ENCODE peak calls at places on chromosomes 16 and 17, in ten cellular contexts. One of them, this sample, is unnamed.

GRCh38 chr16:30585022-30585399 is 486 bp downstream of the ZNF785 start:
- DNase-seq in neural progenitor cell: peak; percentile 37
- DNase-seq in heart right ventricle: no peak
- DNase-seq in uterus: no peak
- DNase-seq in esophagus squamous epithelium: no peak
- DNase-seq in thoracic aorta: no peak
- DNase-seq in A549: no peak
- DNase-seq in fibroblast of pulmonary artery: peak; percentile 26
- DNase-seq in astrocyte: no peak
- DNase-seq in endothelial cell of umbilical vein: no peak
- DNase-seq in this sample: no peak

GRCh38 chr16:74627506-74628220 is 20.7 kb upstream of the GLG1 start:
- DNase-seq in neural progenitor cell: no peak
- DNase-seq in heart right ventricle: no peak
- DNase-seq in uterus: peak; percentile 35
- DNase-seq in esophagus squamous epithelium: no peak
- DNase-seq in thoracic aorta: no peak
- DNase-seq in A549: no peak
- DNase-seq in fibroblast of pulmonary artery: peak; percentile 14
- DNase-seq in astrocyte: peak; percentile 20
- DNase-seq in endothelial cell of umbilical vein: no peak
- DNase-seq in this sample: no peak

GRCh38 chr16:49488740-49489525 is 115.3 kb downstream of the C16orf78 start:
- DNase-seq in neural progenitor cell: no peak
- DNase-seq in heart right ventricle: no peak
- DNase-seq in uterus: no peak
- DNase-seq in esophagus squamous epithelium: no peak
- DNase-seq in thoracic aorta: no peak
- DNase-seq in A549: no peak
- DNase-seq in fibroblast of pulmonary artery: no peak
- DNase-seq in astrocyte: no peak
- DNase-seq in endothelial cell of umbilical vein: no peak
- DNase-seq in this sample: no peak

GRCh38 chr17:82449883-82450356 is 632 bp downstream of the CYBC1 start:
- DNase-seq in neural progenitor cell: no peak
- DNase-seq in heart right ventricle: peak; percentile 21
- DNase-seq in uterus: no peak
- DNase-seq in esophagus squamous epithelium: no peak
- DNase-seq in thoracic aorta: no peak
- DNase-seq in A549: no peak
- DNase-seq in fibroblast of pulmonary artery: no peak
- DNase-seq in astrocyte: no peak
- DNase-seq in endothelial cell of umbilical vein: no peak
- DNase-seq in this sample: no peak

GRCh38 chr17:32523827-32524552 is 37.2 kb downstream of the CDK5R1 start:
- DNase-seq in neural progenitor cell: no peak
- DNase-seq in heart right ventricle: no peak
- DNase-seq in uterus: no peak
- DNase-seq in esophagus squamous epithelium: no peak
- DNase-seq in thoracic aorta: no peak
- DNase-seq in A549: no peak
- DNase-seq in fibroblast of pulmonary artery: no peak
- DNase-seq in astrocyte: no peak
- DNase-seq in endothelial cell of umbilical vein: no peak
- DNase-seq in this sample: no peak

GRCh38 chr17:4679652-4680051 is 24.3 kb downstream of the PELP1 start:
- DNase-seq in neural progenitor cell: no peak
- DNase-seq in heart right ventricle: no peak
- DNase-seq in uterus: no peak
- DNase-seq in esophagus squamous epithelium: no peak
- DNase-seq in thoracic aorta: no peak
- DNase-seq in A549: peak; percentile 68
- DNase-seq in fibroblast of pulmonary artery: peak; percentile 45
- DNase-seq in astrocyte: peak; percentile 60
- DNase-seq in endothelial cell of umbilical vein: peak; percentile 42
- DNase-seq in this sample: no peak

GRCh38 chr16:23947838-23948237 is 112.1 kb downstream of the PRKCB start:
- DNase-seq in neural progenitor cell: no peak
- DNase-seq in heart right ventricle: no peak
- DNase-seq in uterus: no peak
- DNase-seq in esophagus squamous epithelium: no peak
- DNase-seq in thoracic aorta: no peak
- DNase-seq in A549: no peak
- DNase-seq in fibroblast of pulmonary artery: no peak
- DNase-seq in astrocyte: no peak
- DNase-seq in endothelial cell of umbilical vein: no peak
- DNase-seq in this sample: peak; percentile 1

GRCh38 chr16:53955221-53955875 is 251.4 kb downstream of the FTO start:
- DNase-seq in neural progenitor cell: no peak
- DNase-seq in heart right ventricle: no peak
- DNase-seq in uterus: no peak
- DNase-seq in esophagus squamous epithelium: no peak
- DNase-seq in thoracic aorta: no peak
- DNase-seq in A549: no peak
- DNase-seq in fibroblast of pulmonary artery: no peak
- DNase-seq in astrocyte: no peak
- DNase-seq in endothelial cell of umbilical vein: no peak
- DNase-seq in this sample: no peak

GRCh38 chr16:1674751-1675664 is 3.1 kb upstream of the JPT2 start:
- DNase-seq in neural progenitor cell: no peak
- DNase-seq in heart right ventricle: no peak
- DNase-seq in uterus: no peak
- DNase-seq in esophagus squamous epithelium: no peak
- DNase-seq in thoracic aorta: no peak
- DNase-seq in A549: no peak
- DNase-seq in fibroblast of pulmonary artery: peak; percentile 45
- DNase-seq in astrocyte: peak; percentile 80
- DNase-seq in endothelial cell of umbilical vein: no peak
- DNase-seq in this sample: no peak

GRCh38 chr17:29749045-29749825 is 126.5 kb upstream of the CORO6 start:
- DNase-seq in neural progenitor cell: no peak
- DNase-seq in heart right ventricle: no peak
- DNase-seq in uterus: no peak
- DNase-seq in esophagus squamous epithelium: no peak
- DNase-seq in thoracic aorta: no peak
- DNase-seq in A549: no peak
- DNase-seq in fibroblast of pulmonary artery: no peak
- DNase-seq in astrocyte: no peak
- DNase-seq in endothelial cell of umbilical vein: no peak
- DNase-seq in this sample: no peak

GRCh38 chr16:588639-588888 is 1.3 kb upstream of the RAB40C start:
- DNase-seq in neural progenitor cell: peak; percentile 81
- DNase-seq in heart right ventricle: peak; percentile 45
- DNase-seq in uterus: peak; percentile 42
- DNase-seq in esophagus squamous epithelium: no peak
- DNase-seq in thoracic aorta: peak; percentile 19
- DNase-seq in A549: peak; percentile 67
- DNase-seq in fibroblast of pulmonary artery: peak; percentile 69
- DNase-seq in astrocyte: peak; percentile 67
- DNase-seq in endothelial cell of umbilical vein: peak; percentile 69
- DNase-seq in this sample: peak; percentile 85

GRCh38 chr16:68089067-68089466 is 3.9 kb downstream of the NFATC3 start:
- DNase-seq in neural progenitor cell: no peak
- DNase-seq in heart right ventricle: no peak
- DNase-seq in uterus: no peak
- DNase-seq in esophagus squamous epithelium: no peak
- DNase-seq in thoracic aorta: no peak
- DNase-seq in A549: no peak
- DNase-seq in fibroblast of pulmonary artery: no peak
- DNase-seq in astrocyte: no peak
- DNase-seq in endothelial cell of umbilical vein: no peak
- DNase-seq in this sample: no peak
- H3K4me3 ChIP-seq in neural progenitor cell: no peak overlapping the region
- H3K4me3 ChIP-seq in heart right ventricle: no peak overlapping the region
- H3K4me3 ChIP-seq in uterus: no peak overlapping the region
- H3K4me3 ChIP-seq in esophagus squamous epithelium: no peak overlapping the region
- H3K4me3 ChIP-seq in thoracic aorta: no peak overlapping the region
- H3K4me3 ChIP-seq in A549: no peak overlapping the region
- H3K4me3 ChIP-seq in fibroblast of pulmonary artery: no peak overlapping the region
- H3K4me3 ChIP-seq in astrocyte: no peak overlapping the region
- H3K4me3 ChIP-seq in endothelial cell of umbilical vein: no peak overlapping the region
- H3K4me3 ChIP-seq in this sample: no peak overlapping the region

GRCh38 chr16:46859719-46860152 is 24.4 kb upstream of the GPT2 start:
- DNase-seq in neural progenitor cell: no peak
- DNase-seq in heart right ventricle: no peak
- DNase-seq in uterus: no peak
- DNase-seq in esophagus squamous epithelium: no peak
- DNase-seq in thoracic aorta: no peak
- DNase-seq in A549: peak; percentile 84
- DNase-seq in fibroblast of pulmonary artery: peak; percentile 85
- DNase-seq in astrocyte: peak; percentile 80
- DNase-seq in endothelial cell of umbilical vein: peak; percentile 73
- DNase-seq in this sample: no peak

GRCh38 chr16:46858151-46858550 is 26.0 kb upstream of the GPT2 start:
- DNase-seq in neural progenitor cell: no peak
- DNase-seq in heart right ventricle: no peak
- DNase-seq in uterus: no peak
- DNase-seq in esophagus squamous epithelium: no peak
- DNase-seq in thoracic aorta: no peak
- DNase-seq in A549: no peak
- DNase-seq in fibroblast of pulmonary artery: no peak
- DNase-seq in astrocyte: no peak
- DNase-seq in endothelial cell of umbilical vein: no peak
- DNase-seq in this sample: no peak

GRCh38 chr16:46854846-46855245 is 23.9 kb upstream of the C16orf87 start:
- DNase-seq in neural progenitor cell: no peak
- DNase-seq in heart right ventricle: no peak
- DNase-seq in uterus: no peak
- DNase-seq in esophagus squamous epithelium: no peak
- DNase-seq in thoracic aorta: no peak
- DNase-seq in A549: no peak
- DNase-seq in fibroblast of pulmonary artery: no peak
- DNase-seq in astrocyte: no peak
- DNase-seq in endothelial cell of umbilical vein: no peak
- DNase-seq in this sample: no peak

GRCh38 chr16:46855389-46855788 is 24.4 kb upstream of the C16orf87 start:
- DNase-seq in neural progenitor cell: no peak
- DNase-seq in heart right ventricle: no peak
- DNase-seq in uterus: no peak
- DNase-seq in esophagus squamous epithelium: no peak
- DNase-seq in thoracic aorta: no peak
- DNase-seq in A549: no peak
- DNase-seq in fibroblast of pulmonary artery: no peak
- DNase-seq in astrocyte: no peak
- DNase-seq in endothelial cell of umbilical vein: no peak
- DNase-seq in this sample: no peak

DNA sequence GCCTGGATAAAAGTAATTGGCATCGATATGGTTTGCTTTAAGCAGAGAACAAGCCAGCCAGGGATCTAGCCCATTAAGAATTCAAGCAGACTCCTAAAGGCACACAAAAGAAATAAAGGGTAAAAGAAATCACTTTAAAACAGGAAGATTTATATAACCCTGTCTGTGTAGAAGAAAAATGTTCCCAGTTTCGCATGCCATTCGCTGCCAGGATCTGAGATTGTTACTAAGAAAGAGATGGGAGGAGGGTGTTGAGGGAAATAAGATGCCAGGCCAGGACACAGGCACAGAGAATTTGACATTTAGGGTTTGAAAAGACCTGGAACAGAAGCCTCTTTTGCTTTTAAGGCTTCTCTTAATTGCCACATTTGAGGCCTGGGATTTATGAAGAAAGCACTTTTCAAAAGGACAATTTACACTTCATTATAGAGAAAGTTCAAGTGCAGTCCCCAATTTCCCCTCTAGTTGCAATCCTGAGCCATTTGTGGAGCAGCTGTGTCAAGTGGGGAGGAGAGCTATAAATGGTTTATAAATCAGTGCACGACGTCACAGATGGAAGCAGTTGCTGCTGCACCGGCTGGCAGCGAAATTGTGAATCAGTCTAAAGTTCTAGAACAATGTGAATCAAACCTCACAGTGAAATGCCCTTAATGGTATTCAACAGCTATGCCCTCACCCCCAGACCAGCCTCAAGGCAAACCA is 26.4 kb upstream of the C16orf87 start:
- DNase-seq in neural progenitor cell: peak; percentile 8
- DNase-seq in heart right ventricle: no peak
- DNase-seq in uterus: no peak
- DNase-seq in esophagus squamous epithelium: no peak
- DNase-seq in thoracic aorta: no peak
- DNase-seq in A549: peak; percentile 61
- DNase-seq in fibroblast of pulmonary artery: peak; percentile 63
- DNase-seq in astrocyte: peak; percentile 56
- DNase-seq in endothelial cell of umbilical vein: peak; percentile 39
- DNase-seq in this sample: no peak
- TF ChIP-seq CTCF in neural progenitor cell: peak; percentile 19
- TF ChIP-seq CTCF in heart right ventricle: no peak
- TF ChIP-seq CTCF in uterus: peak; percentile 37
- TF ChIP-seq CTCF in esophagus squamous epithelium: peak; percentile 58
- TF ChIP-seq CTCF in thoracic aorta: peak; percentile 64
- TF ChIP-seq CTCF in A549: no peak
- TF ChIP-seq CTCF in fibroblast of pulmonary artery: peak; percentile 54
- TF ChIP-seq CTCF in astrocyte: peak; percentile 47
- TF ChIP-seq CTCF in endothelial cell of umbilical vein: peak; percentile 27
- TF ChIP-seq CTCF in this sample: no peak

DNA sequence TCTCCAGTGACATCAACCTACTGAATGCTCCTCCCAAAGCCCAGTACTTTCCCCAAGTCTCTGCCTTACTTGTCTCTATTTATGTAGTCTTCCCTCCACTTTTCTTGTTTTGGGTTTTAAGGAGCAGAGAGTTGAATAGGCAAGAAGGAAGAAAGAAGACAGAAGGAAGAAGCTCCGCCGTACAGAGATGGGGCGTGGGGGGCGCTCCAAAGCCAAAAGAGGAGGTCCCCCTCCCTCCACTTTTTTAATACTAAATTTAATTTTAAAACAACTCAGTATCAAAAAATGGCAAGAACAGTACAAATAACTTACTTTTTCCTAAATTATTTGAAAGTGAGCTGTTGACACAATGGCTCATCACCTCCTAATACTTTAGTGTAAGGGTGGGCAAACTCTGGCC is 4.6 kb downstream of the EFTUD2 start:
- DNase-seq in neural progenitor cell: no peak
- DNase-seq in heart right ventricle: no peak
- DNase-seq in uterus: no peak
- DNase-seq in esophagus squamous epithelium: no peak
- DNase-seq in thoracic aorta: no peak
- DNase-seq in A549: no peak
- DNase-seq in fibroblast of pulmonary artery: no peak
- DNase-seq in astrocyte: no peak
- DNase-seq in endothelial cell of umbilical vein: no peak
- DNase-seq in this sample: peak; percentile 5
- H3K4me3 ChIP-seq in neural progenitor cell: no peak overlapping the region
- H3K4me3 ChIP-seq in heart right ventricle: no peak overlapping the region
- H3K4me3 ChIP-seq in uterus: no peak overlapping the region
- H3K4me3 ChIP-seq in esophagus squamous epithelium: no peak overlapping the region
- H3K4me3 ChIP-seq in thoracic aorta: no peak overlapping the region
- H3K4me3 ChIP-seq in A549: no peak overlapping the region
- H3K4me3 ChIP-seq in fibroblast of pulmonary artery: no peak overlapping the region
- H3K4me3 ChIP-seq in astrocyte: no peak overlapping the region
- H3K4me3 ChIP-seq in endothelial cell of umbilical vein: no peak overlapping the region
- H3K4me3 ChIP-seq in this sample: no peak overlapping the region

DNA sequence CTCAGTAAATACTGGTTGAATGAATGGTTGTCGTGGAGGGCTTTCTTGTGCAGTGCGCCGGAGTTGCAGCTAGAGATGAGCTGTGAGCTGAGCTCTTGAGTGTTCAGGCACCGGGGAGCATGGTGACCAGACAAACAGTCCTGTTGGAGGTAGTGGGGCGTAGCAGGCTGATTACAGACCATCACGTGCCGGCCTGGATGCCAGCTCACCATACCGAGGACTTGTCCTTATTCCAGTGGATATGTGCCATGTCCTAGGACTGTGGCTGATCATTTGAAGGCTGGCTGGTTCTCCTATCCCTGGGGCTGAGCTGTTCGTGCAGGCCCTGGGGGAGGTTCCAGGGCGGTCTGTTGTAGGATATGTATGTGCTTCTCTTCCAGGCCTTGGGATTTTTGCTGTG is 60.0 kb downstream of the ABCC1 start:
- DNase-seq in neural progenitor cell: no peak
- DNase-seq in heart right ventricle: peak; percentile 63
- DNase-seq in uterus: no peak
- DNase-seq in esophagus squamous epithelium: no peak
- DNase-seq in thoracic aorta: no peak
- DNase-seq in A549: no peak
- DNase-seq in fibroblast of pulmonary artery: no peak
- DNase-seq in astrocyte: no peak
- DNase-seq in endothelial cell of umbilical vein: no peak
- DNase-seq in this sample: no peak
- TF ChIP-seq CTCF in neural progenitor cell: no peak
- TF ChIP-seq CTCF in heart right ventricle: no peak
- TF ChIP-seq CTCF in uterus: no peak
- TF ChIP-seq CTCF in esophagus squamous epithelium: no peak
- TF ChIP-seq CTCF in thoracic aorta: no peak
- TF ChIP-seq CTCF in A549: no peak
- TF ChIP-seq CTCF in fibroblast of pulmonary artery: no peak
- TF ChIP-seq CTCF in astrocyte: no peak
- TF ChIP-seq CTCF in endothelial cell of umbilical vein: no peak
- TF ChIP-seq CTCF in this sample: no peak

This sample was measured in coronary artery.